ENCODE peak calls at places on chromosomes 2 and 18, in seven cellular contexts. H is right lobe of liver, J is tibial nerve, M is IMR-90, Q is adrenal gland, E is prostate gland, Z is uterus. F is an unnamed sample. For H3K4me1 and H3K27me3, the result is how much of the 10 kb centered on the place peaks cover.

GRCh38 chr2:61658841-61659780 is 121.0 kb upstream of the XPO1 start:
- DNase-seq in Q (peak), H (no peak), E (no peak), Z (no peak), M (peak), J (no peak), F (no peak)

GRCh38 chr2:181682026-181682789 is 1.9 kb upstream of the NEUROD1 start:
- DNase-seq in M (no peak), Z (no peak), E (no peak), J (no peak), Q (no peak), H (no peak), F (no peak)

GRCh38 chr18:39620551-39621168 is 2055.1 kb upstream of the CELF4 start:
- DNase-seq in Q (no peak), J (no peak), H (no peak), E (no peak), Z (no peak), M (no peak), F (no peak)

GRCh38 chr2:157793053-157793612 is 83.0 kb downstream of the ACVR1 start:
- DNase-seq in Q (no peak), J (no peak), H (no peak), Z (no peak), E (no peak), M (no peak), F (no peak)

GRCh38 chr2:219386532-219387280 is 1.0 kb downstream of the DNPEP start:
- DNase-seq in H (no peak), Q (peak), E (no peak), J (no peak), Z (no peak), M (no peak), F (no peak)

GRCh38 chr2:216533504-216534068 is 34.9 kb downstream of the RPL37A start:
- DNase-seq in H (no peak), J (no peak), M (no peak), E (peak), Z (no peak), Q (no peak), F (no peak)

GRCh38 chr2:32356735-32357544 is at the start of gene BIRC6:
- DNase-seq in E (peak), H (peak), Z (peak), Q (peak), J (peak), M (peak), F (peak)

GRCh38 chr18:79789091-79789891 is 8.4 kb upstream of the KCNG2 start:
- DNase-seq in Z (no peak), Q (no peak), J (no peak), E (no peak), H (peak), M (no peak), F (no peak)

GRCh38 chr2:184523732-184524131 is 74.6 kb upstream of the ZNF804A start:
- DNase-seq in Z (no peak), J (no peak), E (no peak), Q (no peak), H (peak), M (no peak), F (no peak)

GRCh38 chr18:44636241-44636640 is 44.4 kb upstream of the SETBP1 start:
- DNase-seq in Q (no peak), E (no peak), M (no peak), Z (no peak), J (no peak), H (no peak), F (no peak)

GRCh38 chr2:46116616-46117015 is 180.6 kb upstream of the EPAS1 start:
- DNase-seq in Z (no peak), E (no peak), J (no peak), M (peak), Q (no peak), H (no peak), F (no peak)

GRCh38 chr2:122843503-122843902 is 1088.1 kb downstream of the TSN start:
- DNase-seq in E (no peak), M (no peak), Q (no peak), H (no peak), J (no peak), Z (no peak), F (no peak)

GRCh38 chr2:218259099-218259921 is 1.5 kb upstream of the GPBAR1 start:
- DNase-seq in E (no peak), Z (peak), M (peak), J (peak), Q (no peak), H (no peak), F (no peak)

GRCh38 chr2:218260166-218260565 is 649 bp upstream of the GPBAR1 start:
- DNase-seq in M (no peak), H (no peak), Q (no peak), E (no peak), J (peak), Z (no peak), F (no peak)

GRCh38 chr2:218255441-218255840 is 5.4 kb upstream of the GPBAR1 start:
- DNase-seq in Q (no peak), Z (no peak), E (no peak), H (no peak), J (no peak), M (peak), F (no peak)

GRCh38 chr2:218257390-218257981 is 3.3 kb upstream of the GPBAR1 start:
- DNase-seq in Q (peak), J (no peak), E (no peak), M (no peak), H (no peak), Z (no peak), F (no peak)

DNA sequence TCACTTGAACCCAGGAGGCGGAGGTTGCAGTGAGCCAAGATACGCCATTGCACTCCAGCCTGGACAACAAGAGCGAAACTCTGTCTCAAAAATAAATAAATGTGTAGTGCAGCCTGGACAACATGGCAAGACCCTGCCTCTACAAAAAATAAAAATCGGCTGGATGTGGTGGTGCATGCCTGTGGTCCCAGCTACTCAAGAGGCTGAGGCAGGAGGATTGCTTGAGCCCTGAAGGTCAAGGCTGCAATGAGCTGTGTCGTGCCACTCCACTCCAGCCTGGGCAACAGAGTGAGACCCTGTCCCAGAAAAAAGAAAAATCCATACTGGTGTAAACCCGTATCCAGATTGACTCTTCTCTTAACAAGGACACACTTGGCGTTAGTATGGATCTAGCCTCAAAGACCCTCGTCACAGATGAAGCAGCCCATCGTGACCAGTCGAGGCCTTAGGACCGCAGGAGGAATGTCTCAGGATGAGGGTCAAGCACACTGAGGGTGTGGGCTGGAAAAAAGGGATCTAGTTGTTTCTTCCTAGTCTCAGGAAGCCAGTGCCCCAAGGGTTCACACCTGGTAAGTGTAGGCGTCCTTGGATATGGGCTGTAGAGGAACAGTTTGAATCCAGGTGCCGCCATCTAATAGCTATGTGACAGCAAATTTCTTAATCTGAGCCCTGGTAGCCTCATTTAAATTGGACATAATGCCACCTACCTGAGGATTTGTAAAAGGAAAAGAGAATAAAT is 4.0 kb upstream of the GPBAR1 start:
- DNase-seq in Q (no peak), H (no peak), E (no peak), J (no peak), Z (no peak), M (no peak), F (no peak)
- TF ChIP-seq POLR2A in Q (no peak), H (no peak), E (no peak), J (no peak), Z (no peak), M (no peak), F (no peak)

DNA sequence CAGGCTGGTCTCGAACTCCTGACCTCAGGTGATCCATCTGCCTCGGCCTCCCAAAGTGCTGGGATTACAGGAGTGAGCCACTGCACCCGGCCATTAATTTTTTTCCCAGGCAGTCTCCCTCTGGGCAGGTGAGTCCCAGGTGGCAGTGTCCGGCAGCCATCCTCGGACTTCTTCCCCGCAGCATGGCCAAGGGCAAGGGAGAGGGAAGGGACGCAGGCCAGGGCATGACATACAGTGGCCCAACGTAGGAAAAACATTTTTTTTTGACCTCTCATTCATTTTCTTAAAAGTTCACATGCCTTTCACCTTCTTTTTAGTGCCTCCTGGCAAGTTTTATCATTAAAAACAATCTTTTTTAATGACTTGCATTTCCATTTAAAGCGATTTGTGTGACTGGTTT is 23.1 kb upstream of the ATOH8 start:
- DNase-seq in Q (no peak), E (no peak), J (no peak), M (no peak), Z (no peak), H (no peak), F (no peak)
- H3K4me1 ChIP-seq in Q (under half), E (under half), J (under half), M (under half), Z (under half), H (under half), F (under half)

GRCh38 chr2:43838560-43839267 is at the start of the genes ABCG5 and ABCG8:
- DNase-seq in M (no peak), E (no peak), Q (peak), Z (no peak), H (peak), J (no peak), F (no peak)

GRCh38 chr2:43841949-43842865 is 3.4 kb downstream of the ABCG8 start:
- DNase-seq in J (no peak), H (peak), Z (no peak), E (no peak), Q (no peak), M (no peak), F (no peak)

GRCh38 chr2:43839776-43840564 is 1.2 kb downstream of the ABCG8 start:
- DNase-seq in M (no peak), H (no peak), Z (no peak), J (no peak), E (no peak), Q (no peak), F (no peak)

GRCh38 chr2:43842866-43843226 is 4.1 kb downstream of the ABCG8 start:
- DNase-seq in Q (no peak), Z (no peak), E (no peak), J (no peak), H (no peak), M (no peak), F (no peak)

DNA sequence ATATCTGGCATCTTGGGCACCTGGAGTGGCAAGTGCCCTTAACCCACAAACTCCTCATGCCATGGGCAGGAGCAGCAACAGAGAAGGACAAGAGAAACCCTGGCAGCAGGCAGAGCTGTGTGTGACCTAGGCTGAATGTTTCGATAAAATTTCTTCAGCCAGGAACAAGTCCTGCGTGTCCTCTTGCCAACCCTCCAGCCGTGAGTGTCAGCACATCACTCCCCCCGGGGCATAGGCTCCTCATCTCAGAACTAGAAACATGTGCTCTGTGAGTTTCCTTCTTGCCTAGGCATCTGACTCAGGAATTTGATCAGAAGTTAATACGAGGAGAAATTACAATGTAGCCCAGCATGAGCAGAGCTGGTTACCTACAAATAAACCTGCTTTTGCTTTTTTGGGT is 2.2 kb downstream of the ABCG8 start:
- DNase-seq in J (no peak), Q (peak), M (no peak), H (no peak), Z (no peak), E (no peak), F (no peak)
- H3K27me3 ChIP-seq in J (under half), Q (under half), M (half or more), H (under half), Z (under half), E (under half), F (under half)

DNA sequence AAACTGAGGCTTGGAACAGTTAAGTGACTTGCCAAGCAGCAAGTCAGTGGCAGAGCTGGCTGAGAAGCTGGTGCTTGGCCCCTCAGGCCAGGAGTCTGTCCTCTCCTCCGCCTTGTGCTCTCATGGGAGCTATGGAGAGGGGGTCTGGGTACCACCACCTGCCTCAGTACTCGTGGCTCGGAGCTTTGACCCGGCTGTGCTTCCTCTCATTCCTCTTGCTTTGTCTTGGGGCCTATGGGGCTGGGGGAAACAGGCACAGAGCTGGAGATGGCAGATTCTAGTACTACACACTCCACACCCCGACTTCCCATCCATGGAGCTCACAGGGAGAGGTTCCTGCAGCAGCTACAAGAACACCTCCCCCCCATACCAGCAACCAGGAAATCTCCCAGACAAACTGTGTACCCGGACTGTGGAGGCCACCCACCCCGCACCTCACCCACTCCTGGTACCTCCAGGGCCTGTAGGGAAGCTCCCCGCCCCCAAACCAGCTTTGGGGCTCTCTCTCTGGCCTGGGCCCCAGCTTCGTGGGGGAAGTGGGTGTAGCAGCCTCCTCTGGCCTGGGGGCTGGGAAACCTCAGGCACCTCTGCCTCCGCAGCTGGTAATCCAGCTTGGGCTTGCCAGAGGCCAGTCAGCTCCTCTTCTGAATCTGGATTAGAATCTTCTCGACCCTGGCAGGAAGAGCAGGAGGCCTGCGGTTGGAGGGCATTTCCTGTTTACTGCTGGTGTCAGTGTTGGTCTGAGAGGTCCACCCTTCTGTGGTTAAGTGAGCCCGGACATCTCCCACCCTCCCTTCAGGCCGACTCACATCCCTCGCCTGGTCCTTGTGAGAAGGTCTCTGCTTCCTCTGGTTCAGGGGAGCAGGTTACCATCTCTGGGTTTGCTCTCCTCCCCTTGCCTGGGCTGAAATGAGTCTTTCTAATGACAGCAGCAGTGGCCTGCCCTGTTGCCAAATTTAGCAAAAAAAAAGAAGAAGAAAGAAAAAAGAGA is 22.3 kb upstream of the RHOB start:
- DNase-seq in M (peak), J (no peak), Z (peak), E (no peak), H (peak), Q (peak), F (peak)
- TF ChIP-seq POLR2A in M (peak), J (no peak), Z (no peak), E (no peak), H (peak), Q (no peak), F (no peak)

GRCh38 chr2:238729261-238729935 is 118.5 kb upstream of the TWIST2 start:
- DNase-seq in M (no peak), E (no peak), J (no peak), Z (no peak), H (no peak), Q (peak), F (no peak)
- H3K4me1 ChIP-seq in M (under half), E (under half), J (under half), Z (under half), H (under half), Q (under half), F (under half)

DNA sequence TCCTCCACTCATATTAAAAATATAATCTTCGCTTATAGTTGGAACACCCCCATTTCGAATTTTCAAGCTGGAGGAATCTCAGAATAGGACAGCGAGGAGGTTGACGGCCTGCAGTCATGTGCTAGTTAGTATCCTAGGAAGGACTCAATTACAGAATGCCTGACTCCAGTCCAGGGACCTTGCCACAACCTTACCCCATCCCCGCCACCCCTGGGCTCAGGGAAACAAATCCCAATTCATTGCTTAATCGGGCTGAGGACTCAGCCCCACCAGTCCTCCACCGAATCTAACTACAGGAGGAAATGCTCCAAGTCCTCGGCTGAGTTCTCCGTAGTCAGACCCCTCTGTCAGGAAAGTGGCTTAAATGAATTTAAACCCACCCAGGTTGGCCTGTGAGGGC is 31.7 kb upstream of the ZBTB7C start:
- DNase-seq in H (no peak), E (no peak), Q (no peak), Z (no peak), J (peak), M (no peak), F (no peak)
- H3K27me3 ChIP-seq in H (under half), E (under half), Q (under half), Z (under half), J (under half), M (half or more), F (under half)